ENCODE peak calls at places on chromosomes 5 and 9, in seven cellular contexts. One of them, this sample, is unnamed.
A peak's percentile ranks its signal among the peaks of the same experiment; 100 is the strongest.

GRCh38 chr5:51573835-51574234 is 190.6 kb downstream of the ISL1 start:
- DNase-seq in posterior cingulate gyrus: no peak
- DNase-seq in iPS DF 19.7: no peak
- DNase-seq in breast epithelium: no peak
- DNase-seq in left ventricle myocardium inferior: no peak
- DNase-seq in SW 1271: no peak
- DNase-seq in renal cortical epithelial cell: no peak
- DNase-seq in this sample: no peak

GRCh38 chr9:13033959-13034695 is 245.4 kb downstream of the MPDZ start:
- DNase-seq in posterior cingulate gyrus: peak; percentile 78
- DNase-seq in renal cortical epithelial cell: peak; percentile 42
- DNase-seq in SW 1271: no peak
- DNase-seq in iPS DF 19.7: peak; percentile 47
- DNase-seq in left ventricle myocardium inferior: peak; percentile 45
- DNase-seq in breast epithelium: peak; percentile 59
- DNase-seq in this sample: peak; percentile 68

GRCh38 chr5:117945261-117945660 is 1043.1 kb downstream of the DTWD2 start:
- DNase-seq in breast epithelium: no peak
- DNase-seq in left ventricle myocardium inferior: no peak
- DNase-seq in posterior cingulate gyrus: no peak
- DNase-seq in renal cortical epithelial cell: no peak
- DNase-seq in SW 1271: no peak
- DNase-seq in iPS DF 19.7: no peak
- DNase-seq in this sample: peak; percentile 8

GRCh38 chr5:112848116-112848811 is 12.8 kb upstream of the SRP19 start:
- DNase-seq in left ventricle myocardium inferior: no peak
- DNase-seq in iPS DF 19.7: peak; percentile 75
- DNase-seq in renal cortical epithelial cell: peak; percentile 80
- DNase-seq in posterior cingulate gyrus: no peak
- DNase-seq in breast epithelium: no peak
- DNase-seq in SW 1271: no peak
- DNase-seq in this sample: peak; percentile 80

GRCh38 chr9:133125706-133126696 is 5.0 kb upstream of the RALGDS start:
- DNase-seq in iPS DF 19.7: no peak
- DNase-seq in renal cortical epithelial cell: peak; percentile 73
- DNase-seq in SW 1271: no peak
- DNase-seq in breast epithelium: no peak
- DNase-seq in posterior cingulate gyrus: no peak
- DNase-seq in left ventricle myocardium inferior: no peak
- DNase-seq in this sample: peak; percentile 48

GRCh38 chr5:96868603-96869371 is 7.5 kb upstream of the ERAP2 start:
- DNase-seq in iPS DF 19.7: peak; percentile 60
- DNase-seq in posterior cingulate gyrus: no peak
- DNase-seq in breast epithelium: no peak
- DNase-seq in SW 1271: no peak
- DNase-seq in left ventricle myocardium inferior: no peak
- DNase-seq in renal cortical epithelial cell: peak; percentile 82
- DNase-seq in this sample: peak; percentile 69

GRCh38 chr9:85319946-85320345 is 421.8 kb downstream of the AGTPBP1 start:
- DNase-seq in posterior cingulate gyrus: no peak
- DNase-seq in breast epithelium: no peak
- DNase-seq in iPS DF 19.7: no peak
- DNase-seq in left ventricle myocardium inferior: no peak
- DNase-seq in SW 1271: no peak
- DNase-seq in renal cortical epithelial cell: peak; percentile 92
- DNase-seq in this sample: no peak

GRCh38 chr5:72282878-72283277 is 37.2 kb downstream of the MRPS27 start:
- DNase-seq in renal cortical epithelial cell: no peak
- DNase-seq in SW 1271: no peak
- DNase-seq in breast epithelium: no peak
- DNase-seq in iPS DF 19.7: no peak
- DNase-seq in left ventricle myocardium inferior: no peak
- DNase-seq in posterior cingulate gyrus: no peak
- DNase-seq in this sample: no peak